ENCODE peak calls at places on chromosomes 16 and 17, in four cellular contexts. P, Z, C and U are unnamed samples.

GRCh38 chr16:74753180-74753579 is 21.4 kb downstream of the FA2H start:
- DNase-seq in C (no peak), Z (no peak), P (no peak), U (peak)

GRCh38 chr16:52469775-52470174 is 77.2 kb downstream of the TOX3 start:
- DNase-seq in Z (no peak), C (peak), P (no peak), U (no peak)

GRCh38 chr16:30380801-30381208 is 1.6 kb downstream of the SEPTIN1 start:
- DNase-seq in P (no peak), Z (no peak), C (no peak), U (no peak)

GRCh38 chr17:72928454-72929136 is 163.9 kb downstream of the SLC39A11 start:
- DNase-seq in Z (no peak), P (no peak), C (no peak), U (no peak)

GRCh38 chr17:48016112-48016511 is 21.5 kb downstream of the COPZ2 start:
- DNase-seq in P (no peak), C (peak), Z (no peak), U (no peak)

GRCh38 chr16:81806696-81807095 is 27.6 kb downstream of the PLCG2 start:
- DNase-seq in Z (no peak), P (no peak), C (no peak), U (no peak)

GRCh38 chr16:21666772-21667171 is 3.0 kb downstream of the OTOA start:
- DNase-seq in Z (no peak), C (no peak), P (no peak), U (no peak)

GRCh38 chr17:36980281-36980761 is 31.6 kb downstream of the AATF start:
- DNase-seq in C (peak), P (no peak), Z (no peak), U (no peak)

GRCh38 chr16:81923296-81923695 is 88.0 kb downstream of the SDR42E1 start:
- DNase-seq in Z (no peak), P (no peak), C (no peak), U (no peak)

GRCh38 chr16:6345090-6345489 is 987.6 kb upstream of the RBFOX1 start:
- DNase-seq in C (no peak), Z (no peak), P (no peak), U (no peak)

GRCh38 chr16:89150090-89150835 is 21.3 kb upstream of the CDH15 start:
- DNase-seq in P (no peak), Z (no peak), C (no peak), U (peak)

GRCh38 chr17:68646626-68647526 is 45.7 kb upstream of the FAM20A start:
- DNase-seq in P (no peak), C (peak), Z (no peak), U (no peak)

GRCh38 chr16:81551141-81551808 is 106.7 kb downstream of the CMIP start:
- DNase-seq in P (no peak), Z (no peak), C (peak), U (no peak)

GRCh38 chr16:4309833-4310266 is 6.0 kb upstream of the GLIS2 start:
- DNase-seq in C (peak), P (peak), Z (no peak), U (peak)

GRCh38 chr16:2015947-2016208 is 3.7 kb upstream of the NPW start:
- DNase-seq in Z (no peak), P (no peak), C (no peak), U (no peak)

GRCh38 chr16:2015117-2015946 is 4.3 kb upstream of the NPW start:
- DNase-seq in Z (no peak), P (peak), C (peak), U (no peak)

GRCh38 chr16:2019500-2019899 is at the start of gene NPW:
- DNase-seq in C (no peak), Z (no peak), P (peak), U (no peak)

GRCh38 chr16:2013527-2013926 is 3.9 kb upstream of the ZNF598 start:
- DNase-seq in Z (no peak), P (no peak), C (no peak), U (no peak)

GRCh38 chr16:2016407-2016922 is 3.1 kb upstream of the NPW start:
- DNase-seq in C (no peak), P (peak), Z (no peak), U (no peak)
- TF ChIP-seq CTCF in C (peak), P (no peak), Z (peak), U (peak)

GRCh38 chr17:75828741-75829140 is 15.5 kb downstream of the UNC13D start:
- DNase-seq in P (no peak), Z (no peak), C (no peak), U (peak)

GRCh38 chr17:75832164-75832651 is 12.0 kb downstream of the UNC13D start:
- DNase-seq in P (no peak), C (peak), Z (no peak), U (no peak)

GRCh38 chr17:75829747-75830146 is 14.5 kb downstream of the UNC13D start:
- DNase-seq in P (no peak), C (no peak), Z (no peak), U (no peak)

GRCh38 chr17:75831032-75831567 is 13.1 kb downstream of the UNC13D start:
- DNase-seq in Z (no peak), P (no peak), C (no peak), U (no peak)

GRCh38 chr17:75830168-75831031 is 13.8 kb downstream of the UNC13D start:
- DNase-seq in P (peak), C (no peak), Z (no peak), U (no peak)
- TF ChIP-seq CTCF in P (peak), C (peak), Z (peak), U (peak)

DNA sequence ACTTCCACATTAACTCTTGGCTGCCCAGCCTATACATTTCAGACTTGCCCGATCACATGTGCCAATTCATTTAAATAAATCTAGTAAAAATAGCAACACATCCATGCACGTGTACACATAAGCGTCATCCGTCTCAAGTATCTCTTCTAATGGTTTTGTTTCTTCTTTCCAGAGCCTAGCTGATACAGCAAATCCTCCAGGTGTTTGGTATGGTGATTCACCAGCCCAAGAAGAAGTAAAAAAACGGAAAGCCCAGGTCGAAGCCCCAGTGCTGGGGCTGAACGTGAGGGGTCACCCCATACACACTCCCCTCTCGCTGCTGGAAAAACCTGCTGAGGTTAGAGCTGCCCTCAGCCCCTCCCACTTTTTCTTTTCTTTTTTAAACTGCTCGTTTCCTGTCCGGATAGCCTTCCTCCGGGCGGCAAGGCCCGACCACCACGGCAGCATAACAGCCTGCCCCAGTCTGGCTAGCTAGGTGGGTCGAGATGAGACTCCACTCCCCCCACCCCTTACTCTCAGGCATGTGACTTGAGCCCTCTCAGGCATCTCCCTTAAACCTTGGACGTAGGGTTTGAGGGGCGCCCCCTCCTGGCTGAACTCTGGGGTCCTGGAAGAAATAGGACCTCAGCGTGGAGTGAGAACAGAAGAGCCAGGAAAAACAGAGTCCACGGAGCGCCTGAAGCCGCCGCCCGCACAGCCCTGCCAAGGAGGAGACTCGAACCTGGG is 13.9 kb upstream of the OR1F1 start:
- DNase-seq in C (no peak), Z (no peak), P (no peak), U (no peak)
- TF ChIP-seq CTCF in C (peak), Z (peak), P (peak), U (peak)

GRCh38 chr17:55585629-55586028 is 74.4 kb upstream of the SMIM36 start:
- DNase-seq in C (no peak), P (no peak), Z (no peak), U (no peak)
- TF ChIP-seq CTCF in C (no peak), P (no peak), Z (no peak), U (no peak)

GRCh38 chr17:28643979-28644781 is 778 bp downstream of the BLTP2 start:
- DNase-seq in Z (peak), C (peak), P (peak), U (no peak)
- TF ChIP-seq CTCF in Z (peak), C (peak), P (peak), U (peak)

DNA sequence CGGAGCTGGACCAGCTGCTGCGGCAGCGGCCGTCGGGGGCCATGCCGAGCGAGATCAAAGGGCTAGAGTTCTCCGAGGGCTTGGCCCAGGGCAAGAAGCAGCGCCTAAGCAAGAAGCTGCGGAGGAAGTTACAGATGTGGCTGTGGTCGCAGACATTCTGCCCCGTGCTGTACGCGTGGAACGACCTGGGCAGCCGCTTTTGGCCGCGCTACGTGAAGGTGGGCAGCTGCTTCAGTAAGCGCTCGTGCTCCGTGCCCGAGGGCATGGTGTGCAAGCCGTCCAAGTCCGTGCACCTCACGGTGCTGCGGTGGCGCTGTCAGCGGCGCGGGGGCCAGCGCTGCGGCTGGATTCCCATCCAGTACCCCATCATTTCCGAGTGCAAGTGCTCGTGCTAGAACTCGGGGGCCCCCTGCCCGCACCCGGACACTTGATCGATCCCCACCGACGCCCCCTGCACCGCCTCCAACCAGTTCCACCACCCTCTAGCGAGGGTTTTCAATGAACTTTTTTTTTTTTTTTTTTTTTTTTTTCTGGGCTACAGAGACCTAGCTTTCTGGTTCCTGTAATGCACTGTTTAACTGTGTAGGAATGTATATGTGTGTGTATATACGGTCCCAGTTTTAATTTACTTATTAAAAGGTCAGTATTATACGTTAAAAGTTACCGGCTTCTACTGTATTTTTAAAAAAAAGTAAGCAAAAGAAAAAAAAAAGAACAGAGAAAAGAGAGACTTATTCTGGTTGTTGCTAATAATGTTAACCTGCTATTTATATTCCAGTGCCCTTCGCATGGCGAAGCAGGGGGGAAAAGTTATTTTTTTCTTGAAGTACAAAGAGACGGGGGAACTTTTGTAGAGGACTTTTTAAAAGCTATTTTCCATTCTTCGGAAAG is 1.3 kb downstream of the NOG start:
- DNase-seq in P (no peak), Z (peak), C (no peak), U (no peak)
- TF ChIP-seq CTCF in P (no peak), Z (no peak), C (no peak), U (peak)

GRCh38 chr16:26795184-26795583 is 271.5 kb upstream of the C16orf82 start:
- DNase-seq in P (peak), C (no peak), Z (no peak), U (no peak)
- TF ChIP-seq CTCF in P (no peak), C (no peak), Z (peak), U (no peak)